ENCODE peak calls at places on chromosomes 6 and 20, in six cellular contexts. K is neural progenitor cell, D is hepatic stellate cell, X is ovary, W is Right ventricle myocardium superior, L is NCI-H1105. E is an unnamed sample.
A peak's percentile ranks its signal among the peaks of the same experiment; 100 is the strongest.

GRCh38 chr6:158069800-158070195 is 88.1 kb downstream of the SYNJ2 start:
- DNase-seq in K (no peak), D (peak; percentile 74), X (no peak), W (no peak), L (no peak), E (no peak)

GRCh38 chr6:32146287-32146686 is 5.5 kb downstream of the PRRT1 start:
- DNase-seq in K (no peak), D (no peak), X (no peak), W (no peak), L (no peak), E (no peak)

GRCh38 chr6:3663811-3664210 is 87.7 kb downstream of the PXDC1 start:
- DNase-seq in K (no peak), D (no peak), X (no peak), W (no peak), L (no peak), E (no peak)

GRCh38 chr6:57265755-57266221 is 43.7 kb upstream of the RAB23 start:
- DNase-seq in K (no peak), D (no peak), X (no peak), W (no peak), L (no peak), E (no peak)

GRCh38 chr20:46485431-46485830 is 27.9 kb downstream of the ZNF334 start:
- DNase-seq in K (no peak), D (no peak), X (no peak), W (no peak), L (no peak), E (no peak)

GRCh38 chr20:23331951-23332350 is 18.6 kb upstream of the NXT1 start:
- DNase-seq in K (peak; percentile 24), D (no peak), X (no peak), W (no peak), L (no peak), E (no peak)

GRCh38 chr6:45595010-45595851 is 217.5 kb upstream of the SUPT3H start:
- DNase-seq in K (no peak), D (no peak), X (no peak), W (no peak), L (no peak), E (peak; percentile 12)

GRCh38 chr6:14270925-14271791 is 153.6 kb downstream of the CD83 start:
- DNase-seq in K (no peak), D (peak; percentile 75), X (no peak), W (no peak), L (no peak), E (no peak)

GRCh38 chr20:15061955-15062354 is 724.5 kb upstream of the FLRT3 start:
- DNase-seq in K (peak; percentile 9), D (no peak), X (no peak), W (no peak), L (no peak), E (no peak)

GRCh38 chr20:25624500-25624939 is 706 bp upstream of the NANP start:
- DNase-seq in K (no peak), D (no peak), X (no peak), W (peak; percentile 78), L (no peak), E (peak; percentile 71)

GRCh38 chr6:44733868-44734267 is 346.4 kb downstream of the CDC5L start:
- DNase-seq in K (no peak), D (no peak), X (no peak), W (no peak), L (no peak), E (no peak)

GRCh38 chr6:112086744-112087135 is 542 bp downstream of the TUBE1 start:
- DNase-seq in K (peak; percentile 64), D (peak; percentile 53), X (no peak), W (no peak), L (peak; percentile 12), E (peak; percentile 83)

GRCh38 chr6:5763407-5763806 is 243.3 kb downstream of the NRN1 start:
- DNase-seq in K (no peak), D (no peak), X (no peak), W (no peak), L (no peak), E (no peak)

GRCh38 chr6:164751395-164751794 is 558.0 kb downstream of the C6orf118 start:
- DNase-seq in K (no peak), D (no peak), X (no peak), W (no peak), L (no peak), E (no peak)

GRCh38 chr20:41078329-41078728 is 49.7 kb downstream of the TOP1 start:
- DNase-seq in K (peak; percentile 48), D (peak; percentile 43), X (no peak), W (no peak), L (no peak), E (peak; percentile 14)

GRCh38 chr6:52305948-52306767 is 21.6 kb upstream of the MCM3 start:
- DNase-seq in K (no peak), D (no peak), X (no peak), W (no peak), L (no peak), E (no peak)

GRCh38 chr6:105519954-105520353 is 117.1 kb upstream of the PREP start:
- DNase-seq in K (no peak), D (no peak), X (no peak), W (no peak), L (no peak), E (no peak)

GRCh38 chr6:7106752-7107577 is 796 bp upstream of the RREB1 start:
- DNase-seq in K (peak; percentile 54), D (peak; percentile 60), X (peak; percentile 52), W (peak; percentile 51), L (no peak), E (peak; percentile 79)

GRCh38 chr6:3352678-3353077 is 93.9 kb downstream of the PSMG4 start:
- DNase-seq in K (no peak), D (no peak), X (no peak), W (no peak), L (no peak), E (no peak)

GRCh38 chr6:14524319-14524718 is 406.7 kb downstream of the CD83 start:
- DNase-seq in K (no peak), D (peak; percentile 37), X (no peak), W (peak; percentile 46), L (no peak), E (no peak)

GRCh38 chr6:89022747-89023289 is 57.7 kb upstream of the PNRC1 start:
- DNase-seq in K (no peak), D (no peak), X (no peak), W (no peak), L (no peak), E (no peak)

GRCh38 chr20:58144071-58144470 is 84.4 kb downstream of the ANKRD60 start:
- DNase-seq in K (no peak), D (no peak), X (no peak), W (no peak), L (no peak), E (no peak)

GRCh38 chr20:63500902-63501817 is 2.3 kb upstream of the EEF1A2 start:
- DNase-seq in K (no peak), D (no peak), X (no peak), W (peak; percentile 40), L (no peak), E (no peak)

GRCh38 chr20:62858059-62858458 is 3.6 kb downstream of the TCFL5 start:
- DNase-seq in K (no peak), D (no peak), X (no peak), W (no peak), L (no peak), E (no peak)

GRCh38 chr6:39086711-39087110 is 28.3 kb downstream of the SAYSD1 start:
- DNase-seq in K (no peak), D (no peak), X (no peak), W (no peak), L (no peak), E (no peak)

GRCh38 chr6:159692303-159693127 is 526 bp downstream of the SOD2 start:
- DNase-seq in K (peak; percentile 71), D (peak; percentile 36), X (peak; percentile 42), W (peak; percentile 69), L (peak; percentile 28), E (peak; percentile 60)

GRCh38 chr20:52190437-52191131 is 995 bp downstream of the ZFP64 start:
- DNase-seq in K (peak; percentile 45), D (peak; percentile 65), X (peak; percentile 11), W (no peak), L (peak; percentile 23), E (peak; percentile 73)

GRCh38 chr6:3524461-3524860 is 67.6 kb upstream of the SLC22A23 start:
- DNase-seq in K (no peak), D (no peak), X (no peak), W (no peak), L (no peak), E (no peak)

GRCh38 chr20:3782597-3782996 is 1.3 kb upstream of the SPEF1 start:
- DNase-seq in K (no peak), D (no peak), X (no peak), W (no peak), L (no peak), E (peak; percentile 41)

GRCh38 chr6:99993533-99994251 is at the start of gene MCHR2:
- DNase-seq in K (peak; percentile 53), D (no peak), X (no peak), W (no peak), L (no peak), E (no peak)

GRCh38 chr6:169808608-169808967 is 57.2 kb downstream of the ERMARD start:
- DNase-seq in K (no peak), D (no peak), X (no peak), W (no peak), L (no peak), E (no peak)

GRCh38 chr20:25452333-25452732 is 44.9 kb downstream of the GINS1 start:
- DNase-seq in K (no peak), D (no peak), X (no peak), W (no peak), L (no peak), E (no peak)

GRCh38 chr20:36606171-36607116 is 865 bp downstream of the RAB5IF start:
- DNase-seq in K (peak; percentile 46), D (no peak), X (no peak), W (no peak), L (no peak), E (no peak)

GRCh38 chr6:21181866-21182265 is 411.7 kb upstream of the SOX4 start:
- DNase-seq in K (no peak), D (no peak), X (no peak), W (no peak), L (no peak), E (no peak)